ENCODE peak calls at places on chromosomes 6 and 20, in eight cellular contexts. One of them, this sample, is unnamed.

GRCh38 chr6:53048431-53049195 is 16.6 kb upstream of the FBXO9 start:
- DNase-seq in HepG2: peak; percentile 38
- DNase-seq in Panc1: no peak
- DNase-seq in HCT116: peak; percentile 54
- DNase-seq in A549: no peak
- DNase-seq in GM12878: peak; percentile 40
- DNase-seq in K562: no peak
- DNase-seq in HL-60: no peak
- DNase-seq in this sample: no peak

GRCh38 chr6:82248233-82248735 is 740 bp upstream of the IBTK start:
- DNase-seq in HepG2: peak; percentile 90
- DNase-seq in Panc1: peak; percentile 95
- DNase-seq in HCT116: peak; percentile 49
- DNase-seq in A549: peak; percentile 61
- DNase-seq in GM12878: no peak
- DNase-seq in K562: no peak
- DNase-seq in HL-60: no peak
- DNase-seq in this sample: peak; percentile 42

GRCh38 chr6:165662041-165662491 is 975 bp downstream of the PDE10A start:
- DNase-seq in HepG2: no peak
- DNase-seq in Panc1: no peak
- DNase-seq in HCT116: no peak
- DNase-seq in A549: peak; percentile 48
- DNase-seq in GM12878: no peak
- DNase-seq in K562: no peak
- DNase-seq in HL-60: no peak
- DNase-seq in this sample: peak; percentile 53

GRCh38 chr6:55276745-55277627 is 50.3 kb upstream of the GFRAL start:
- DNase-seq in HepG2: peak; percentile 71
- DNase-seq in Panc1: peak; percentile 42
- DNase-seq in HCT116: peak; percentile 58
- DNase-seq in A549: peak; percentile 15
- DNase-seq in GM12878: no peak
- DNase-seq in K562: peak; percentile 11
- DNase-seq in HL-60: peak; percentile 28
- DNase-seq in this sample: peak; percentile 79

GRCh38 chr6:148414836-148415235 is 72.2 kb downstream of the SASH1 start:
- DNase-seq in HepG2: no peak
- DNase-seq in Panc1: no peak
- DNase-seq in HCT116: no peak
- DNase-seq in A549: no peak
- DNase-seq in GM12878: no peak
- DNase-seq in K562: no peak
- DNase-seq in HL-60: no peak
- DNase-seq in this sample: no peak

GRCh38 chr20:55153321-55153720 is 677.9 kb downstream of the DOK5 start:
- DNase-seq in HepG2: no peak
- DNase-seq in Panc1: no peak
- DNase-seq in HCT116: no peak
- DNase-seq in A549: no peak
- DNase-seq in GM12878: no peak
- DNase-seq in K562: no peak
- DNase-seq in HL-60: no peak
- DNase-seq in this sample: no peak

GRCh38 chr6:150656156-150656555 is 56.5 kb downstream of the PLEKHG1 start:
- DNase-seq in HepG2: no peak
- DNase-seq in Panc1: no peak
- DNase-seq in HCT116: no peak
- DNase-seq in A549: no peak
- DNase-seq in GM12878: no peak
- DNase-seq in K562: no peak
- DNase-seq in HL-60: no peak
- DNase-seq in this sample: no peak

GRCh38 chr20:41424546-41424945 is 57.9 kb upstream of the EMILIN3 start:
- DNase-seq in HepG2: no peak
- DNase-seq in Panc1: no peak
- DNase-seq in HCT116: no peak
- DNase-seq in A549: no peak
- DNase-seq in GM12878: no peak
- DNase-seq in K562: no peak
- DNase-seq in HL-60: no peak
- DNase-seq in this sample: no peak

GRCh38 chr20:35307666-35308653 is 15.7 kb upstream of the FAM83C start:
- DNase-seq in HepG2: no peak
- DNase-seq in Panc1: no peak
- DNase-seq in HCT116: no peak
- DNase-seq in A549: no peak
- DNase-seq in GM12878: no peak
- DNase-seq in K562: no peak
- DNase-seq in HL-60: no peak
- DNase-seq in this sample: no peak

GRCh38 chr6:71385111-71385822 is 96.7 kb downstream of the OGFRL1 start:
- DNase-seq in HepG2: no peak
- DNase-seq in Panc1: no peak
- DNase-seq in HCT116: no peak
- DNase-seq in A549: no peak
- DNase-seq in GM12878: no peak
- DNase-seq in K562: no peak
- DNase-seq in HL-60: no peak
- DNase-seq in this sample: no peak

GRCh38 chr6:112626468-112627082 is 279.4 kb downstream of the RFPL4B start:
- DNase-seq in HepG2: peak; percentile 10
- DNase-seq in Panc1: no peak
- DNase-seq in HCT116: no peak
- DNase-seq in A549: no peak
- DNase-seq in GM12878: no peak
- DNase-seq in K562: no peak
- DNase-seq in HL-60: no peak
- DNase-seq in this sample: no peak

GRCh38 chr6:56852611-56853010 is 102.3 kb upstream of the BEND6 start:
- DNase-seq in HepG2: no peak
- DNase-seq in Panc1: no peak
- DNase-seq in HCT116: no peak
- DNase-seq in A549: no peak
- DNase-seq in GM12878: no peak
- DNase-seq in K562: no peak
- DNase-seq in HL-60: no peak
- DNase-seq in this sample: peak; percentile 34

GRCh38 chr6:155444120-155444917 is 11.3 kb downstream of the NOX3 start:
- DNase-seq in HepG2: peak; percentile 100
- DNase-seq in Panc1: peak; percentile 28
- DNase-seq in HCT116: peak; percentile 63
- DNase-seq in A549: no peak
- DNase-seq in GM12878: no peak
- DNase-seq in K562: no peak
- DNase-seq in HL-60: no peak
- DNase-seq in this sample: no peak

GRCh38 chr6:11947063-11947462 is 65.0 kb upstream of the HIVEP1 start:
- DNase-seq in HepG2: no peak
- DNase-seq in Panc1: no peak
- DNase-seq in HCT116: no peak
- DNase-seq in A549: no peak
- DNase-seq in GM12878: no peak
- DNase-seq in K562: peak; percentile 40
- DNase-seq in HL-60: no peak
- DNase-seq in this sample: peak; percentile 62

GRCh38 chr6:23621026-23621425 is 505.0 kb upstream of the NRSN1 start:
- DNase-seq in HepG2: no peak
- DNase-seq in Panc1: no peak
- DNase-seq in HCT116: no peak
- DNase-seq in A549: no peak
- DNase-seq in GM12878: no peak
- DNase-seq in K562: no peak
- DNase-seq in HL-60: no peak
- DNase-seq in this sample: peak; percentile 5

GRCh38 chr20:24934101-24934661 is 14.9 kb upstream of the CST7 start:
- DNase-seq in HepG2: no peak
- DNase-seq in Panc1: no peak
- DNase-seq in HCT116: no peak
- DNase-seq in A549: no peak
- DNase-seq in GM12878: no peak
- DNase-seq in K562: no peak
- DNase-seq in HL-60: no peak
- DNase-seq in this sample: no peak

GRCh38 chr6:75430631-75431345 is 62.8 kb downstream of the FILIP1 start:
- DNase-seq in HepG2: no peak
- DNase-seq in Panc1: no peak
- DNase-seq in HCT116: no peak
- DNase-seq in A549: no peak
- DNase-seq in GM12878: no peak
- DNase-seq in K562: no peak
- DNase-seq in HL-60: no peak
- DNase-seq in this sample: no peak

GRCh38 chr6:106089981-106090380 is 3.8 kb downstream of the PRDM1 start:
- DNase-seq in HepG2: no peak
- DNase-seq in Panc1: no peak
- DNase-seq in HCT116: no peak
- DNase-seq in A549: no peak
- DNase-seq in GM12878: no peak
- DNase-seq in K562: no peak
- DNase-seq in HL-60: peak; percentile 58
- DNase-seq in this sample: no peak

GRCh38 chr6:156795825-156796224 is 18.6 kb downstream of the ARID1B start:
- DNase-seq in HepG2: no peak
- DNase-seq in Panc1: no peak
- DNase-seq in HCT116: no peak
- DNase-seq in A549: no peak
- DNase-seq in GM12878: no peak
- DNase-seq in K562: no peak
- DNase-seq in HL-60: no peak
- DNase-seq in this sample: no peak

GRCh38 chr6:119880840-119881239 is 531.3 kb upstream of the MAN1A1 start:
- DNase-seq in HepG2: no peak
- DNase-seq in Panc1: no peak
- DNase-seq in HCT116: no peak
- DNase-seq in A549: no peak
- DNase-seq in GM12878: no peak
- DNase-seq in K562: no peak
- DNase-seq in HL-60: no peak
- DNase-seq in this sample: no peak

GRCh38 chr6:46044876-46045617 is 29.4 kb upstream of the CLIC5 start:
- DNase-seq in HepG2: no peak
- DNase-seq in Panc1: peak; percentile 36
- DNase-seq in HCT116: peak; percentile 73
- DNase-seq in A549: peak; percentile 18
- DNase-seq in GM12878: no peak
- DNase-seq in K562: no peak
- DNase-seq in HL-60: no peak
- DNase-seq in this sample: no peak

GRCh38 chr6:15504581-15505350 is 158.1 kb downstream of the DTNBP1 start:
- DNase-seq in HepG2: peak; percentile 94
- DNase-seq in Panc1: no peak
- DNase-seq in HCT116: no peak
- DNase-seq in A549: no peak
- DNase-seq in GM12878: no peak
- DNase-seq in K562: no peak
- DNase-seq in HL-60: no peak
- DNase-seq in this sample: no peak

GRCh38 chr6:4105980-4106536 is 27.1 kb upstream of the FAM217A start:
- DNase-seq in HepG2: peak; percentile 50
- DNase-seq in Panc1: no peak
- DNase-seq in HCT116: no peak
- DNase-seq in A549: no peak
- DNase-seq in GM12878: no peak
- DNase-seq in K562: no peak
- DNase-seq in HL-60: no peak
- DNase-seq in this sample: no peak

DNA sequence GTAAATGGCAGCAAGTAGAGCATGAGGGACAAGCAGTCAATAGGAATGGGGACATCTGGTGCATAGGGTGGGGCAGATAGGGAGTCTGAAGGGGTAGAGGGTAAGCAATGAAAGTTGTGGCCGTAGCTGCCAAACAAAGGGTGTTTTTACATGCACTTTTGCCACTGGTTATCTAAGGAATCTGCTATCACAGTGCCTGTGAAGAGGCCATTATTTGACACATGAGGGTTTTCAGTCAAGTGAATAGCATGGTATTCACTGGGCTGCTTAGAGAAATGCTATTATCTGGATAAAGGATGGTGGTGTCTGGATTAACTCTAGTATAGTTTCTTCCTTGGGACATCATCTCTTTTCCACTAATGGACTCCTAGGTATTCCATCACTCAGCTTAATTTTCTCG is 118.2 kb downstream of the CARMIL1 start:
- DNase-seq in HepG2: no peak
- DNase-seq in Panc1: no peak
- DNase-seq in HCT116: no peak
- DNase-seq in A549: no peak
- DNase-seq in GM12878: no peak
- DNase-seq in K562: no peak
- DNase-seq in HL-60: no peak
- DNase-seq in this sample: peak; percentile 21
- TF ChIP-seq REST in HepG2: no peak
- TF ChIP-seq REST in Panc1: no peak
- TF ChIP-seq REST in HCT116: no peak
- TF ChIP-seq REST in A549: no peak
- TF ChIP-seq REST in GM12878: no peak
- TF ChIP-seq REST in K562: no peak
- TF ChIP-seq REST in HL-60: no peak
- TF ChIP-seq REST in this sample: no peak

DNA sequence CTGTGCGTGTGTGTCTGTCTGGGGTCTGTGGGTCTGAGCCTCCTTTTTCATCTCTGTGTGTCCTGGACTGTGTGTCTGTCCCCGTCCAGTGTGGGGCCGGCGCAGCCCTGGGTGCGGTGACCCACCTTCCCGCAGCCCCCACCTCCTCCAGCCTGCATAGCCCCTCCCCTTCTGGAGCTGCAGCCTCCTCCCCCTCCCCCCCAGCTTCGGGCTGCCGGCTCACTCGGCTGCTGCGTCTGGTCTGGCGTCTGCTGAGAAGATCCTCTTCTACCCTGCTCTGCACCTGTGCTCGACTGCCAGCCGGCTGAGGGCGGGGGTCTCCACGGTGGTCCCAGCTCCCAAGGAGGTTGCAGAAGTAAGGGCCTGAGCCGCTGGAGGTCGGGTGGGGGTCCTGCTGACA is 7.6 kb upstream of the LKAAEAR1 start:
- DNase-seq in HepG2: no peak
- DNase-seq in Panc1: no peak
- DNase-seq in HCT116: no peak
- DNase-seq in A549: no peak
- DNase-seq in GM12878: no peak
- DNase-seq in K562: peak; percentile 60
- DNase-seq in HL-60: no peak
- DNase-seq in this sample: peak; percentile 60
- TF ChIP-seq REST in HepG2: no peak
- TF ChIP-seq REST in Panc1: no peak
- TF ChIP-seq REST in HCT116: no peak
- TF ChIP-seq REST in A549: no peak
- TF ChIP-seq REST in GM12878: no peak
- TF ChIP-seq REST in K562: no peak
- TF ChIP-seq REST in HL-60: no peak
- TF ChIP-seq REST in this sample: no peak

GRCh38 chr6:89984926-89985743 is 90.9 kb downstream of the GJA10 start:
- DNase-seq in HepG2: no peak
- DNase-seq in Panc1: no peak
- DNase-seq in HCT116: no peak
- DNase-seq in A549: no peak
- DNase-seq in GM12878: no peak
- DNase-seq in K562: peak; percentile 27
- DNase-seq in HL-60: no peak
- DNase-seq in this sample: no peak
- TF ChIP-seq REST in HepG2: no peak
- TF ChIP-seq REST in Panc1: no peak
- TF ChIP-seq REST in HCT116: no peak
- TF ChIP-seq REST in A549: no peak
- TF ChIP-seq REST in GM12878: no peak
- TF ChIP-seq REST in K562: no peak
- TF ChIP-seq REST in HL-60: no peak
- TF ChIP-seq REST in this sample: no peak

GRCh38 chr6:108734336-108734922 is 113.8 kb upstream of the ARMC2 start:
- DNase-seq in HepG2: no peak
- DNase-seq in Panc1: no peak
- DNase-seq in HCT116: no peak
- DNase-seq in A549: no peak
- DNase-seq in GM12878: no peak
- DNase-seq in K562: no peak
- DNase-seq in HL-60: no peak
- DNase-seq in this sample: no peak
- TF ChIP-seq REST in HepG2: no peak
- TF ChIP-seq REST in Panc1: no peak
- TF ChIP-seq REST in HCT116: no peak
- TF ChIP-seq REST in A549: no peak
- TF ChIP-seq REST in GM12878: no peak
- TF ChIP-seq REST in K562: no peak
- TF ChIP-seq REST in HL-60: no peak
- TF ChIP-seq REST in this sample: no peak